ENCODE peak calls at places on chromosomes 12 and 14, in ten cellular contexts. T, F, B, E, V, J, D, L, M and A are unnamed samples.
A peak's percentile ranks its signal among the peaks of the same experiment; 100 is the strongest.

GRCh38 chr14:35631071-35631805 is 97.3 kb downstream of the INSM2 start:
- DNase-seq in B (no peak), M (no peak), F (no peak), E (no peak), D (no peak), V (no peak), L (no peak), T (no peak), J (no peak), A (no peak)

GRCh38 chr14:97603201-97603600 is 806.0 kb downstream of the VRK1 start:
- DNase-seq in F (no peak), V (no peak), T (no peak), D (no peak), L (no peak), E (no peak), M (peak; percentile 90), J (no peak), B (no peak), A (no peak)

GRCh38 chr12:105961821-105962671 is 176.7 kb downstream of the NUAK1 start:
- DNase-seq in L (no peak), F (no peak), D (no peak), E (no peak), M (no peak), V (no peak), T (no peak), J (no peak), B (no peak), A (no peak)

GRCh38 chr12:116497051-116497529 is 62.1 kb upstream of the MAP1LC3B2 start:
- DNase-seq in B (peak; percentile 54), M (no peak), T (no peak), D (no peak), E (no peak), J (peak; percentile 10), F (no peak), V (no peak), L (no peak), A (no peak)

GRCh38 chr12:78470354-78471195 is 394.0 kb upstream of the SYT1 start:
- DNase-seq in D (no peak), E (peak; percentile 64), F (peak; percentile 27), T (no peak), L (peak; percentile 40), M (no peak), J (peak; percentile 9), B (no peak), V (peak; percentile 30), A (no peak)

GRCh38 chr14:91373591-91374245 is 43.9 kb downstream of the CCDC88C start:
- DNase-seq in B (no peak), J (no peak), L (no peak), F (no peak), V (no peak), M (no peak), D (no peak), T (no peak), E (no peak), A (no peak)

GRCh38 chr14:24700511-24700910 is 66.5 kb upstream of the GZMB start:
- DNase-seq in B (no peak), L (no peak), E (no peak), F (no peak), D (no peak), M (no peak), T (no peak), V (no peak), J (no peak), A (no peak)

GRCh38 chr12:125186471-125187147 is 121.4 kb downstream of the AACS start:
- DNase-seq in B (no peak), L (no peak), V (no peak), J (no peak), M (no peak), D (peak; percentile 63), F (no peak), E (no peak), T (no peak), A (no peak)

GRCh38 chr12:114676142-114676741 is 7.7 kb downstream of the TBX3 start:
- DNase-seq in L (no peak), T (no peak), M (no peak), F (no peak), V (no peak), E (no peak), J (no peak), D (no peak), B (no peak), A (no peak)

GRCh38 chr14:48580692-48581091 is 905.3 kb upstream of the MDGA2 start:
- DNase-seq in L (no peak), M (no peak), T (no peak), J (no peak), E (no peak), D (no peak), V (no peak), B (no peak), F (no peak), A (no peak)

GRCh38 chr12:112347521-112347920 is 34.7 kb downstream of the HECTD4 start:
- DNase-seq in T (no peak), J (no peak), B (no peak), F (no peak), M (no peak), D (no peak), L (no peak), E (no peak), V (no peak), A (no peak)

GRCh38 chr12:90129369-90130030 is 420.9 kb upstream of the ATP2B1 start:
- DNase-seq in T (no peak), B (no peak), J (no peak), V (no peak), M (no peak), F (no peak), L (no peak), D (no peak), E (peak; percentile 82), A (no peak)

GRCh38 chr14:69657961-69658360 is 46.6 kb downstream of the SUSD6 start:
- DNase-seq in B (peak; percentile 84), J (peak; percentile 72), E (no peak), D (no peak), L (no peak), F (peak; percentile 63), M (no peak), V (peak; percentile 82), T (peak; percentile 20), A (no peak)
- TF ChIP-seq EP300 in B (no peak), J (no peak), E (no peak), D (no peak), L (no peak), F (no peak), M (no peak), V (no peak), T (no peak), A (no peak)

GRCh38 chr12:92828565-92828964 is 100.5 kb downstream of the EEA1 start:
- DNase-seq in D (no peak), F (no peak), V (no peak), L (no peak), J (no peak), B (no peak), E (no peak), M (no peak), T (no peak), A (no peak)

GRCh38 chr12:92827836-92828431 is 101.2 kb downstream of the EEA1 start:
- DNase-seq in J (peak; percentile 39), B (no peak), F (peak; percentile 46), V (no peak), E (peak; percentile 74), D (no peak), T (peak; percentile 20), L (peak; percentile 16), M (no peak), A (no peak)

DNA sequence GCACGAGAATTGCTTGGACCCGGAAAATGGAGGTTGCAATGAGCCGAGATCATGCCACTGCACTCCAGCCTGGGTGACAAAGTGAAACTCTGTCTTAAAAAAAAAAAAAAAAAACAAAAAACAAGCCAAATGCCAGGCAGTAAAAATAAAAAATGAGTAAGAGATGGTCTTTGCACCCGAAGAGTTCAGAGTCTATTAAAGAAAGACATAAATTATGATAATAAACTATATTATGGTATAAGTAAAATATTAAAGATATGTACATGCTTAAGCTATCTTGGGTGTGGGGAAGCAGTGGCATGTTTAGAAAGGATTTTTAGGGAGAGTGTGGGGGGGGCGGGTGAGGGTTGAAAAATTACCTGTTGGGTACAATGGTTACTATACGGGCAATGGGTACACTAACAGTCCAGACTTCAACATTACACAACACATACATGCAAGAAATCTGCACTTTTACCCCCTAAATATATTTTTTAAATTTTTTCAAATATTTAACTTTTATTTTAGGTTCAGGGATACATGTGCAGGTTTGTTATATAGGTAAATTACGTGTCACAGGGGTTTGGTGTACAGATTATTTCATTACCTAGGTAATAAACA is 99.3 kb downstream of the EEA1 start:
- DNase-seq in T (no peak), D (no peak), J (no peak), E (no peak), B (no peak), F (no peak), L (no peak), V (no peak), M (no peak), A (no peak)
- H3K27ac ChIP-seq in T (no peak overlapping the region), D (no peak overlapping the region), J (no peak overlapping the region), E (no peak overlapping the region), B (no peak overlapping the region), F (no peak overlapping the region), L (no peak overlapping the region), V (no peak overlapping the region), M (no peak overlapping the region), A (no peak overlapping the region)

GRCh38 chr12:13258717-13259119 is 62.2 kb downstream of the EMP1 start:
- DNase-seq in E (no peak), J (no peak), F (no peak), L (no peak), T (no peak), M (no peak), D (no peak), V (no peak), B (no peak), A (no peak)
- H3K4me1 ChIP-seq in E (peaks cover 6% of the 10 kb centered on the region), J (peaks cover 2% of the 10 kb centered on the region), F (no peaks in the 10 kb centered on the region), L (peaks cover 13% of the 10 kb centered on the region), T (no peaks in the 10 kb centered on the region), M (peaks cover 10% of the 10 kb centered on the region), D (peaks cover 12% of the 10 kb centered on the region), V (peaks cover 9% of the 10 kb centered on the region), B (no peaks in the 10 kb centered on the region), A (peaks cover 5% of the 10 kb centered on the region)

GRCh38 chr14:93544212-93544611 is 113.5 kb downstream of the UNC79 start:
- DNase-seq in D (no peak), L (no peak), V (no peak), J (no peak), F (no peak), T (no peak), B (no peak), M (no peak), E (no peak), A (no peak)

GRCh38 chr14:93548102-93548843 is 117.5 kb downstream of the UNC79 start:
- DNase-seq in M (no peak), L (no peak), B (no peak), D (no peak), T (no peak), V (no peak), J (no peak), E (no peak), F (no peak), A (no peak)

GRCh38 chr14:93543766-93544165 is 113.0 kb downstream of the UNC79 start:
- DNase-seq in F (peak; percentile 10), J (no peak), D (no peak), E (peak; percentile 32), T (no peak), L (no peak), M (no peak), B (no peak), V (no peak), A (no peak)

GRCh38 chr14:93546642-93547041 is 115.9 kb downstream of the UNC79 start:
- DNase-seq in D (no peak), L (no peak), V (no peak), F (no peak), J (no peak), M (no peak), T (no peak), B (no peak), E (no peak), A (no peak)

GRCh38 chr14:93549578-93549977 is 118.8 kb downstream of the UNC79 start:
- DNase-seq in D (no peak), F (no peak), T (no peak), V (no peak), B (no peak), M (no peak), L (no peak), J (no peak), E (no peak), A (no peak)
- TF ChIP-seq EP300 in D (no peak), F (no peak), T (no peak), V (no peak), B (no peak), M (no peak), L (no peak), J (no peak), E (no peak), A (no peak)